ENCODE peak calls at places on chromosomes 13 and 19, in ten cellular contexts. One of them, this sample, is unnamed.

GRCh38 chr19:28586501-28586900 is 626.5 kb downstream of the UQCRFS1 start:
- DNase-seq in AG10803: no peak
- DNase-seq in stimulated activated effector memory CD8-positive, alpha-beta T cell treated with anti-CD3 and anti-CD28 coated beads, Interleukin-12 subunit alpha, Interleukin-12 subunit beta, amount 100 ng/mL, for 72 hours: no peak
- DNase-seq in lower leg skin: no peak
- DNase-seq in mesothelial cell of epicardium: no peak
- DNase-seq in tibial artery: no peak
- DNase-seq in naive B cell: no peak
- DNase-seq in iPS-NIHi11: no peak
- DNase-seq in NCI-H1694 treated with DMSO at 0.1 percent for 48 hours: no peak
- DNase-seq in AG08395: no peak
- DNase-seq in this sample: no peak

GRCh38 chr19:37466277-37466797 is 907 bp downstream of the ZNF569 start:
- DNase-seq in AG10803: peak
- DNase-seq in stimulated activated effector memory CD8-positive, alpha-beta T cell treated with anti-CD3 and anti-CD28 coated beads, Interleukin-12 subunit alpha, Interleukin-12 subunit beta, amount 100 ng/mL, for 72 hours: no peak
- DNase-seq in lower leg skin: no peak
- DNase-seq in mesothelial cell of epicardium: no peak
- DNase-seq in tibial artery: no peak
- DNase-seq in naive B cell: no peak
- DNase-seq in iPS-NIHi11: no peak
- DNase-seq in NCI-H1694 treated with DMSO at 0.1 percent for 48 hours: no peak
- DNase-seq in AG08395: no peak
- DNase-seq in this sample: no peak

GRCh38 chr19:9528757-9529336 is 9.6 kb downstream of the ZNF426 start:
- DNase-seq in AG10803: peak
- DNase-seq in stimulated activated effector memory CD8-positive, alpha-beta T cell treated with anti-CD3 and anti-CD28 coated beads, Interleukin-12 subunit alpha, Interleukin-12 subunit beta, amount 100 ng/mL, for 72 hours: no peak
- DNase-seq in lower leg skin: no peak
- DNase-seq in mesothelial cell of epicardium: no peak
- DNase-seq in tibial artery: no peak
- DNase-seq in naive B cell: no peak
- DNase-seq in iPS-NIHi11: no peak
- DNase-seq in NCI-H1694 treated with DMSO at 0.1 percent for 48 hours: no peak
- DNase-seq in AG08395: no peak
- DNase-seq in this sample: no peak

GRCh38 chr19:52897149-52897935 is at the start of gene ZNF320:
- DNase-seq in AG10803: peak
- DNase-seq in stimulated activated effector memory CD8-positive, alpha-beta T cell treated with anti-CD3 and anti-CD28 coated beads, Interleukin-12 subunit alpha, Interleukin-12 subunit beta, amount 100 ng/mL, for 72 hours: peak
- DNase-seq in lower leg skin: peak
- DNase-seq in mesothelial cell of epicardium: peak
- DNase-seq in tibial artery: peak
- DNase-seq in naive B cell: peak
- DNase-seq in iPS-NIHi11: peak
- DNase-seq in NCI-H1694 treated with DMSO at 0.1 percent for 48 hours: no peak
- DNase-seq in AG08395: peak
- DNase-seq in this sample: peak

GRCh38 chr19:13036366-13036976 is 41.2 kb downstream of the NFIX start:
- DNase-seq in AG10803: peak
- DNase-seq in stimulated activated effector memory CD8-positive, alpha-beta T cell treated with anti-CD3 and anti-CD28 coated beads, Interleukin-12 subunit alpha, Interleukin-12 subunit beta, amount 100 ng/mL, for 72 hours: no peak
- DNase-seq in lower leg skin: no peak
- DNase-seq in mesothelial cell of epicardium: no peak
- DNase-seq in tibial artery: no peak
- DNase-seq in naive B cell: no peak
- DNase-seq in iPS-NIHi11: no peak
- DNase-seq in NCI-H1694 treated with DMSO at 0.1 percent for 48 hours: no peak
- DNase-seq in AG08395: peak
- DNase-seq in this sample: no peak

GRCh38 chr13:107586216-107586615 is 629.1 kb downstream of the LIG4 start:
- DNase-seq in AG10803: peak
- DNase-seq in stimulated activated effector memory CD8-positive, alpha-beta T cell treated with anti-CD3 and anti-CD28 coated beads, Interleukin-12 subunit alpha, Interleukin-12 subunit beta, amount 100 ng/mL, for 72 hours: no peak
- DNase-seq in lower leg skin: no peak
- DNase-seq in mesothelial cell of epicardium: no peak
- DNase-seq in tibial artery: no peak
- DNase-seq in naive B cell: no peak
- DNase-seq in iPS-NIHi11: no peak
- DNase-seq in NCI-H1694 treated with DMSO at 0.1 percent for 48 hours: peak
- DNase-seq in AG08395: no peak
- DNase-seq in this sample: no peak

GRCh38 chr19:50644315-50644915 is 4.7 kb upstream of the SYT3 start:
- DNase-seq in AG10803: no peak
- DNase-seq in stimulated activated effector memory CD8-positive, alpha-beta T cell treated with anti-CD3 and anti-CD28 coated beads, Interleukin-12 subunit alpha, Interleukin-12 subunit beta, amount 100 ng/mL, for 72 hours: no peak
- DNase-seq in lower leg skin: no peak
- DNase-seq in mesothelial cell of epicardium: no peak
- DNase-seq in tibial artery: no peak
- DNase-seq in naive B cell: no peak
- DNase-seq in iPS-NIHi11: no peak
- DNase-seq in NCI-H1694 treated with DMSO at 0.1 percent for 48 hours: no peak
- DNase-seq in AG08395: no peak
- DNase-seq in this sample: no peak

GRCh38 chr13:24834902-24835510 is 71.0 kb downstream of the RNF17 start:
- DNase-seq in AG10803: no peak
- DNase-seq in stimulated activated effector memory CD8-positive, alpha-beta T cell treated with anti-CD3 and anti-CD28 coated beads, Interleukin-12 subunit alpha, Interleukin-12 subunit beta, amount 100 ng/mL, for 72 hours: no peak
- DNase-seq in lower leg skin: no peak
- DNase-seq in mesothelial cell of epicardium: no peak
- DNase-seq in tibial artery: no peak
- DNase-seq in naive B cell: no peak
- DNase-seq in iPS-NIHi11: no peak
- DNase-seq in NCI-H1694 treated with DMSO at 0.1 percent for 48 hours: no peak
- DNase-seq in AG08395: no peak
- DNase-seq in this sample: no peak

GRCh38 chr13:35489050-35489449 is 12.6 kb upstream of the MAB21L1 start:
- DNase-seq in AG10803: peak
- DNase-seq in stimulated activated effector memory CD8-positive, alpha-beta T cell treated with anti-CD3 and anti-CD28 coated beads, Interleukin-12 subunit alpha, Interleukin-12 subunit beta, amount 100 ng/mL, for 72 hours: no peak
- DNase-seq in lower leg skin: no peak
- DNase-seq in mesothelial cell of epicardium: no peak
- DNase-seq in tibial artery: no peak
- DNase-seq in naive B cell: no peak
- DNase-seq in iPS-NIHi11: no peak
- DNase-seq in NCI-H1694 treated with DMSO at 0.1 percent for 48 hours: no peak
- DNase-seq in AG08395: no peak
- DNase-seq in this sample: no peak

GRCh38 chr13:48268019-48268418 is 35.0 kb downstream of the ITM2B start:
- DNase-seq in AG10803: no peak
- DNase-seq in stimulated activated effector memory CD8-positive, alpha-beta T cell treated with anti-CD3 and anti-CD28 coated beads, Interleukin-12 subunit alpha, Interleukin-12 subunit beta, amount 100 ng/mL, for 72 hours: no peak
- DNase-seq in lower leg skin: no peak
- DNase-seq in mesothelial cell of epicardium: no peak
- DNase-seq in tibial artery: no peak
- DNase-seq in naive B cell: no peak
- DNase-seq in iPS-NIHi11: no peak
- DNase-seq in NCI-H1694 treated with DMSO at 0.1 percent for 48 hours: no peak
- DNase-seq in AG08395: no peak
- DNase-seq in this sample: no peak

GRCh38 chr13:75789451-75790197 is 153.5 kb downstream of the LMO7 start:
- DNase-seq in AG10803: no peak
- DNase-seq in stimulated activated effector memory CD8-positive, alpha-beta T cell treated with anti-CD3 and anti-CD28 coated beads, Interleukin-12 subunit alpha, Interleukin-12 subunit beta, amount 100 ng/mL, for 72 hours: no peak
- DNase-seq in lower leg skin: no peak
- DNase-seq in mesothelial cell of epicardium: no peak
- DNase-seq in tibial artery: no peak
- DNase-seq in naive B cell: no peak
- DNase-seq in iPS-NIHi11: no peak
- DNase-seq in NCI-H1694 treated with DMSO at 0.1 percent for 48 hours: no peak
- DNase-seq in AG08395: no peak
- DNase-seq in this sample: no peak

GRCh38 chr13:62357887-62358645 is 942.4 kb upstream of the PCDH20 start:
- DNase-seq in AG10803: peak
- DNase-seq in stimulated activated effector memory CD8-positive, alpha-beta T cell treated with anti-CD3 and anti-CD28 coated beads, Interleukin-12 subunit alpha, Interleukin-12 subunit beta, amount 100 ng/mL, for 72 hours: no peak
- DNase-seq in lower leg skin: no peak
- DNase-seq in mesothelial cell of epicardium: no peak
- DNase-seq in tibial artery: no peak
- DNase-seq in naive B cell: no peak
- DNase-seq in iPS-NIHi11: peak
- DNase-seq in NCI-H1694 treated with DMSO at 0.1 percent for 48 hours: no peak
- DNase-seq in AG08395: peak
- DNase-seq in this sample: peak

GRCh38 chr13:103006706-103007426 is 59.4 kb downstream of the SLC10A2 start:
- DNase-seq in AG10803: no peak
- DNase-seq in stimulated activated effector memory CD8-positive, alpha-beta T cell treated with anti-CD3 and anti-CD28 coated beads, Interleukin-12 subunit alpha, Interleukin-12 subunit beta, amount 100 ng/mL, for 72 hours: no peak
- DNase-seq in lower leg skin: no peak
- DNase-seq in mesothelial cell of epicardium: no peak
- DNase-seq in tibial artery: no peak
- DNase-seq in naive B cell: no peak
- DNase-seq in iPS-NIHi11: no peak
- DNase-seq in NCI-H1694 treated with DMSO at 0.1 percent for 48 hours: peak
- DNase-seq in AG08395: no peak
- DNase-seq in this sample: no peak

GRCh38 chr19:13212759-13213330 is 62.6 kb downstream of the IER2 start:
- DNase-seq in AG10803: peak
- DNase-seq in stimulated activated effector memory CD8-positive, alpha-beta T cell treated with anti-CD3 and anti-CD28 coated beads, Interleukin-12 subunit alpha, Interleukin-12 subunit beta, amount 100 ng/mL, for 72 hours: peak
- DNase-seq in lower leg skin: peak
- DNase-seq in mesothelial cell of epicardium: no peak
- DNase-seq in tibial artery: no peak
- DNase-seq in naive B cell: peak
- DNase-seq in iPS-NIHi11: peak
- DNase-seq in NCI-H1694 treated with DMSO at 0.1 percent for 48 hours: peak
- DNase-seq in AG08395: peak
- DNase-seq in this sample: peak

GRCh38 chr19:19386373-19386869 is 19.1 kb upstream of the GATAD2A start:
- DNase-seq in AG10803: no peak
- DNase-seq in stimulated activated effector memory CD8-positive, alpha-beta T cell treated with anti-CD3 and anti-CD28 coated beads, Interleukin-12 subunit alpha, Interleukin-12 subunit beta, amount 100 ng/mL, for 72 hours: no peak
- DNase-seq in lower leg skin: no peak
- DNase-seq in mesothelial cell of epicardium: no peak
- DNase-seq in tibial artery: no peak
- DNase-seq in naive B cell: peak
- DNase-seq in iPS-NIHi11: no peak
- DNase-seq in NCI-H1694 treated with DMSO at 0.1 percent for 48 hours: no peak
- DNase-seq in AG08395: no peak
- DNase-seq in this sample: no peak

GRCh38 chr13:25819856-25820530 is 231.8 kb downstream of the SHISA2 start:
- DNase-seq in AG10803: no peak
- DNase-seq in stimulated activated effector memory CD8-positive, alpha-beta T cell treated with anti-CD3 and anti-CD28 coated beads, Interleukin-12 subunit alpha, Interleukin-12 subunit beta, amount 100 ng/mL, for 72 hours: no peak
- DNase-seq in lower leg skin: no peak
- DNase-seq in mesothelial cell of epicardium: no peak
- DNase-seq in tibial artery: no peak
- DNase-seq in naive B cell: no peak
- DNase-seq in iPS-NIHi11: no peak
- DNase-seq in NCI-H1694 treated with DMSO at 0.1 percent for 48 hours: no peak
- DNase-seq in AG08395: no peak
- DNase-seq in this sample: no peak

GRCh38 chr19:58543826-58544590 is at the start of gene TRIM28:
- DNase-seq in AG10803: peak
- DNase-seq in stimulated activated effector memory CD8-positive, alpha-beta T cell treated with anti-CD3 and anti-CD28 coated beads, Interleukin-12 subunit alpha, Interleukin-12 subunit beta, amount 100 ng/mL, for 72 hours: peak
- DNase-seq in lower leg skin: peak
- DNase-seq in mesothelial cell of epicardium: peak
- DNase-seq in tibial artery: peak
- DNase-seq in naive B cell: peak
- DNase-seq in iPS-NIHi11: peak
- DNase-seq in NCI-H1694 treated with DMSO at 0.1 percent for 48 hours: no peak
- DNase-seq in AG08395: peak
- DNase-seq in this sample: peak

GRCh38 chr13:114134944-114135610 is 2.7 kb upstream of the RASA3 start:
- DNase-seq in AG10803: no peak
- DNase-seq in stimulated activated effector memory CD8-positive, alpha-beta T cell treated with anti-CD3 and anti-CD28 coated beads, Interleukin-12 subunit alpha, Interleukin-12 subunit beta, amount 100 ng/mL, for 72 hours: no peak
- DNase-seq in lower leg skin: no peak
- DNase-seq in mesothelial cell of epicardium: no peak
- DNase-seq in tibial artery: no peak
- DNase-seq in naive B cell: no peak
- DNase-seq in iPS-NIHi11: no peak
- DNase-seq in NCI-H1694 treated with DMSO at 0.1 percent for 48 hours: no peak
- DNase-seq in AG08395: no peak
- DNase-seq in this sample: no peak

GRCh38 chr13:76903544-76904162 is 17.4 kb upstream of the KCTD12 start:
- DNase-seq in AG10803: peak
- DNase-seq in stimulated activated effector memory CD8-positive, alpha-beta T cell treated with anti-CD3 and anti-CD28 coated beads, Interleukin-12 subunit alpha, Interleukin-12 subunit beta, amount 100 ng/mL, for 72 hours: peak
- DNase-seq in lower leg skin: peak
- DNase-seq in mesothelial cell of epicardium: peak
- DNase-seq in tibial artery: peak
- DNase-seq in naive B cell: peak
- DNase-seq in iPS-NIHi11: peak
- DNase-seq in NCI-H1694 treated with DMSO at 0.1 percent for 48 hours: peak
- DNase-seq in AG08395: peak
- DNase-seq in this sample: peak

GRCh38 chr13:98508280-98509074 is 68.4 kb downstream of the STK24 start:
- DNase-seq in AG10803: peak
- DNase-seq in stimulated activated effector memory CD8-positive, alpha-beta T cell treated with anti-CD3 and anti-CD28 coated beads, Interleukin-12 subunit alpha, Interleukin-12 subunit beta, amount 100 ng/mL, for 72 hours: no peak
- DNase-seq in lower leg skin: no peak
- DNase-seq in mesothelial cell of epicardium: no peak
- DNase-seq in tibial artery: no peak
- DNase-seq in naive B cell: no peak
- DNase-seq in iPS-NIHi11: no peak
- DNase-seq in NCI-H1694 treated with DMSO at 0.1 percent for 48 hours: no peak
- DNase-seq in AG08395: peak
- DNase-seq in this sample: no peak

GRCh38 chr13:31887311-31887710 is 144.3 kb upstream of the FRY start:
- DNase-seq in AG10803: peak
- DNase-seq in stimulated activated effector memory CD8-positive, alpha-beta T cell treated with anti-CD3 and anti-CD28 coated beads, Interleukin-12 subunit alpha, Interleukin-12 subunit beta, amount 100 ng/mL, for 72 hours: no peak
- DNase-seq in lower leg skin: no peak
- DNase-seq in mesothelial cell of epicardium: no peak
- DNase-seq in tibial artery: no peak
- DNase-seq in naive B cell: no peak
- DNase-seq in iPS-NIHi11: no peak
- DNase-seq in NCI-H1694 treated with DMSO at 0.1 percent for 48 hours: no peak
- DNase-seq in AG08395: peak
- DNase-seq in this sample: no peak

GRCh38 chr19:2145831-2146241 is 5.5 kb downstream of the AP3D1 start:
- DNase-seq in AG10803: no peak
- DNase-seq in stimulated activated effector memory CD8-positive, alpha-beta T cell treated with anti-CD3 and anti-CD28 coated beads, Interleukin-12 subunit alpha, Interleukin-12 subunit beta, amount 100 ng/mL, for 72 hours: no peak
- DNase-seq in lower leg skin: no peak
- DNase-seq in mesothelial cell of epicardium: no peak
- DNase-seq in tibial artery: no peak
- DNase-seq in naive B cell: no peak
- DNase-seq in iPS-NIHi11: no peak
- DNase-seq in NCI-H1694 treated with DMSO at 0.1 percent for 48 hours: no peak
- DNase-seq in AG08395: no peak
- DNase-seq in this sample: no peak